ENCODE peak calls at places on chromosome 14, in six cellular contexts. L, J, E, Y, U and K are unnamed samples.

GRCh38 chr14:65361920-65362319 is 50.6 kb upstream of the FUT8 start:
- DNase-seq in E (peak), L (no peak), Y (peak), J (no peak), U (peak), K (peak)

GRCh38 chr14:31829256-31829923 is 247.7 kb upstream of the ARHGAP5 start:
- DNase-seq in L (no peak), E (peak), Y (no peak), J (peak), U (peak), K (peak)

GRCh38 chr14:90546767-90547166 is 149.9 kb downstream of the CALM1 start:
- DNase-seq in J (no peak), U (no peak), Y (no peak), E (no peak), L (no peak), K (no peak)

GRCh38 chr14:22849212-22849819 is 12.9 kb downstream of the MMP14 start:
- DNase-seq in E (peak), J (no peak), Y (peak), U (peak), L (peak), K (no peak)

GRCh38 chr14:31950760-31951637 is 126.1 kb upstream of the ARHGAP5 start:
- DNase-seq in L (no peak), U (peak), Y (peak), J (peak), E (peak), K (peak)

GRCh38 chr14:106605548-106606448 is 1079.4 kb downstream of the TMEM121 start:
- DNase-seq in L (peak), Y (no peak), E (no peak), U (no peak), J (no peak), K (peak)

GRCh38 chr14:69048456-69048855 is 69.4 kb upstream of the ACTN1 start:
- DNase-seq in Y (peak), E (no peak), L (no peak), J (no peak), U (no peak), K (peak)

GRCh38 chr14:73338551-73338950 is 101.2 kb downstream of the PAPLN start:
- DNase-seq in E (no peak), L (no peak), J (no peak), U (no peak), Y (no peak), K (no peak)

GRCh38 chr14:100406505-100407131 is 83.5 kb downstream of the SLC25A47 start:
- DNase-seq in L (peak), J (no peak), U (peak), E (peak), Y (no peak), K (peak)

GRCh38 chr14:101196795-101197590 is 293.5 kb upstream of the RTL1 start:
- DNase-seq in Y (peak), U (no peak), L (peak), E (no peak), J (peak), K (no peak)

GRCh38 chr14:85417396-85417795 is 112.5 kb upstream of the FLRT2 start:
- DNase-seq in U (no peak), J (no peak), Y (no peak), E (no peak), L (no peak), K (no peak)

GRCh38 chr14:24802236-24802635 is 168.2 kb upstream of the GZMB start:
- DNase-seq in U (no peak), E (no peak), Y (no peak), L (no peak), J (peak), K (no peak)

GRCh38 chr14:94517641-94518257 is 8.5 kb upstream of the SERPINA12 start:
- DNase-seq in J (no peak), L (no peak), U (no peak), Y (no peak), E (no peak), K (no peak)

GRCh38 chr14:99430491-99430890 is 50.2 kb downstream of the SETD3 start:
- DNase-seq in J (peak), L (no peak), U (no peak), E (no peak), Y (no peak), K (peak)

GRCh38 chr14:68210729-68211299 is 391.2 kb downstream of the RAD51B start:
- DNase-seq in U (peak), J (no peak), E (peak), L (no peak), Y (no peak), K (peak)

GRCh38 chr14:50839048-50839447 is 8.1 kb upstream of the NIN start:
- DNase-seq in Y (no peak), E (no peak), U (no peak), J (no peak), L (no peak), K (no peak)

GRCh38 chr14:100568164-100568997 is 18.8 kb downstream of the BEGAIN start:
- DNase-seq in U (no peak), J (peak), L (no peak), Y (no peak), E (no peak), K (no peak)

GRCh38 chr14:89040438-89041244 is 216.2 kb downstream of the TTC8 start:
- DNase-seq in J (peak), L (peak), Y (peak), E (peak), U (peak), K (peak)
- TF ChIP-seq CTCF in J (peak), L (peak), Y (peak), E (peak), U (peak), K (peak)

GRCh38 chr14:96051642-96052540 is 12.7 kb downstream of the C14orf132 start:
- DNase-seq in J (peak), E (no peak), L (no peak), U (no peak), Y (no peak), K (peak)
- TF ChIP-seq CTCF in J (peak), E (no peak), L (no peak), U (no peak), Y (no peak), K (peak)

DNA sequence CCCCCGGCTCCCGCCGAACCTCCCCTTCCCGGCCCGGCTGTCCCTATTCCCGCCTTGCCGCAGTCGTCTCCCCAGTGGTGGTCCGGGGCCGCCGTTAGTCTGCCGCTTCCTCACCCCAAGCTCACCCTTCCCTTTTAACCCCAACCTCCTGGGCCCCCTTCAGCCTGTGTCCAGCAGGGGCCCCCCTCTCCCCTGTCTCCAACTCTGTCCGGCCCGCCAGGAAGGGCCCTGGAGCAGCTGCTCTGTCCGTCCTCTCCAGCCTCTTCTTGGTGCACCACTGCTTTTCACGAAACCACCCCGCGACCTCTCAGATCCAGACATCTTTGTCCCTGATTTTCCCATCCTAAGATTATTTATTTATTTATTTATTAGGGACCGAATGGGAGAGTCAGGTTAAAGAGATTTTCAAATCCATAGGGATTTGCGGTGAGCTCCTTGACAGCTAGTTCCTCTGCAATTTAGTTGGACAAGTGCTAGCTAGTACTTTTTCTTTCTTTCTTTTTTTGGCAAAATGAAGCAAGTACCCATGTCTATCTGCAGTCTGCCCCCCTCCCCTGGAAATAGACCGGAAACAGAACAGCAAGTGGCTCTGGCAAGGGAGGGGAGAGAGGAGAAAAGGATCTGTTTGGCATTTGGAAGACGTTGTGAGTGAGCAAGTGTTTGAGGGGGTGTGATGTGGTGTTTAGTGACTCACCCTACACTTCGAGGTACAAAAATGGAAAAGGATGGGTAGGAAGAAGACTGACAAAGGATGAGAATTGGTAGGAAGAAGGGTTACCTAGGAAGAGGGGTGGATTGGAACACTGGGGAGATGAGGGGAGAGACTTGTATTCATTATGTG is 632 bp downstream of the UBR7 start:
- DNase-seq in L (no peak), E (peak), Y (no peak), J (peak), U (peak), K (peak)
- TF ChIP-seq CTCF in L (peak), E (peak), Y (no peak), J (peak), U (peak), K (peak)

DNA sequence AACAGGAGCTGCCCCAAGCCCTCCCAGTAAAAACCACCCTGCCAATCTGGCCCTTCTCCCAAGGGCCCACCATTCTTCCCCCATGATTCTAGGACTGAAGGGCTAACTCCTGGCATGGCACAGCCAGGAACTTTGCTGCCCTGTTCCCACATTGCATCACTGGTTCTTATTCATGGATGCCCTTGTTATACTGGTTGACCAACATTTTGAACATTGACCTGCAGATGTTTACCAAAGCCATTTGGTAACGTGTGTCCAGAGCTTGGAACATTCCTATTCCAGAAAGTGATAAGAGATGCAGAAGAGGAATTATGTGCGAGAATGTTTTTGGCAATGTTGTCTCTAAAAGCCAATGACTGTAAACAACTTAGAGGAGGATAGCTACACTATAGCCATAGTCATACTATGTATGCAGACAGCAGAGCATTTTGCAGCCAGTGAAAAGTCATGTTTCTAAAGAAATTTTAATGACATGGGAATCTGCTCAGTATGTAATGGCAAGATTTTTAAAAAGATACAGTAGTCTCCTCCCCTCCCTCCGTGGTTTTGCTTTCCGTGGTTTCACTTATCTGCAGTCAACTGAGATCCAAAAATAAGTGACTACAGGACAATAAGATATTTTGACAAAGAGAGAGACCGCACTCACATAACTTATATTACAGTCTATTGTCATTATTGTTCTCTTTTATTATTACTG is 108.8 kb downstream of the DAAM1 start:
- DNase-seq in L (no peak), Y (no peak), U (peak), J (no peak), E (no peak), K (no peak)
- TF ChIP-seq CTCF in L (no peak), Y (no peak), U (no peak), J (no peak), E (no peak), K (no peak)

DNA sequence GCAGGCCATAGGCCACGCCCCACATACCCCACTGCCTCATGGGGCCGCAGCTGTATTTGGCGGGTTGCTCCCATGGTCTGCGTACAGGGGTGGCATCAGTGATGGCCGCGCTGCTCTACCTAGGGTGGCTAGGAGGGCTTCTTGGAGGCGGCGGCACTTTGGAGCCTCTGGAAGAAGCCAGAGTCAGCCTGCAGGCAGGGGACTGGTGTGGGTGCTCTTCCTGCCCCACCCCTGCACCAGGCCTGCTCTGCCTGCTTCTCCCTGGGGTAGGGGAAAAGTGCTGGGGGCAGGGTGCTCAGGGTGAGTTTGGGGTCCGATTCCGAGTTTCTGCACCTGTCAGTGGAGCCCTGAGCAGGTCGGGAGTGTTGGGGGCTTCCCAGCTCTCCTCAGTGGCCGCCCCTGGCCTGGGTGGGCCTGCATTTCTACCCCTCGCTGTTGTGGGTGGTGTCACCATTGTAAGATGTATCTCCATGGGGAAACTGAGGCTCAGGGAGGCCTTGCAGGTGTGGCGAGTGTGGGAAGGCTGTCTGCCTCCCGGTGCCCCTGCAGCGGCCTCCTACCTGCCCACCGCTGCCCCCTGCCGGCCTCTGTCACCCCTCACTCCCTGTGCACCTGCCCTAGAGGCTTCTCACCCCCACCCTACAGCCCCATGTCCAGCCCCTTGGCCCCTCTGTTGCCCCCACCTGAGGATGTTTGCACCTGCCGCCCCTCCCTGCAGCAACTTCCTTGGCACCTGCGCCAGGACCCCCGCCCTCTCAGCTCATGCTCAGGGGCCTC is 5.5 kb downstream of the CEP170B start:
- DNase-seq in L (peak), Y (no peak), E (no peak), J (peak), U (no peak), K (no peak)
- TF ChIP-seq CTCF in L (peak), Y (no peak), E (peak), J (peak), U (peak), K (peak)

DNA sequence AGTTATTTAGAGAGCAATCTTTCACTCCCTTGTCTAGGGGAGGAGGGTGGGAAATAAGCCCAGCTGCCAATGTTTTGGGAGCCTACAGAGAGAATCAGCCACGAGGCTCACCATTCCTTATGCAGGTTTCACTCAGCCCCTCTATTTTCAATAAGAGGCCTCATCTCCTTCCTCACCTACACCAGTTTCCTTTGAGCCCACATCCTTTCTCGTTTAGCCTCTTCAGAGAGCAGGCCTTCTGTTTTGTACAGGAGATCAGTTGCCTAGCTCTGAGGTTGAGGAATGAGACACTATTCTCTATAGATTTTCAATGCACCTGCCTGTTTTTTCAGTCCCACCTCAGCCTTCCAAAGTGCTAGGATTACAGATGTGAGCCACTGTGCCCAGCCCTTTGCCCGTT is 17.9 kb downstream of the SNAPC1 start:
- DNase-seq in E (no peak), L (no peak), Y (no peak), U (no peak), J (no peak), K (no peak)
- TF ChIP-seq CTCF in E (no peak), L (no peak), Y (no peak), U (no peak), J (no peak), K (no peak)

DNA sequence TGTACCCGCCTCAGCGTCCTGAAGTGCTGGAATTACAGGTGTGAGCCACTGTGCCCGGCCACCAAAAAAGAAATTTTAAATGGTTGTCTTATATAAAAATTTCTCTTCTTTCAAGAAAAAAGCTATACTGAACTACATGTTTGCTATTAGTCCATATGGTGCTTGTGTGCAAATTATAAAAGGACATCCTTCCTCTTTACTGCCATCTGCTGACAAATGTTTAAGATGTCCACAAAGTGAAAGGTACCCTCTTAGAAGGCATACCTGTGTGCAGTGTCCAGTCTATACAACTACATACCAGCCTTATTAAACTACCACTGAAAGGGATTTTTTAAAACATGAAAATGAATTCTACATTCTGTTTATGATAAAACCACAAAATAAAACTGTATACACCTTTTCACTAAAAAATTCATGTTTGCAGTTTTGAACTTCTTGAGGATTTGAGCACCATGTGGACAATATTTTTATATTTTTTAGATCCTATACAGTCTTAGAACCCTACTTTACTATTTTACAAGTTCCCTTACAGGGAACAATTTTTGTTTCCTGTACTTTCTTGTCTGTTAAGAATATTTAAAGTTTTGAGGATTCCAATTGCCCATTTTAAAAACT is 32.8 kb upstream of the TOMM20L start:
- DNase-seq in E (peak), U (peak), Y (no peak), L (no peak), J (peak), K (peak)
- TF ChIP-seq CTCF in E (peak), U (peak), Y (no peak), L (peak), J (peak), K (peak)

DNA sequence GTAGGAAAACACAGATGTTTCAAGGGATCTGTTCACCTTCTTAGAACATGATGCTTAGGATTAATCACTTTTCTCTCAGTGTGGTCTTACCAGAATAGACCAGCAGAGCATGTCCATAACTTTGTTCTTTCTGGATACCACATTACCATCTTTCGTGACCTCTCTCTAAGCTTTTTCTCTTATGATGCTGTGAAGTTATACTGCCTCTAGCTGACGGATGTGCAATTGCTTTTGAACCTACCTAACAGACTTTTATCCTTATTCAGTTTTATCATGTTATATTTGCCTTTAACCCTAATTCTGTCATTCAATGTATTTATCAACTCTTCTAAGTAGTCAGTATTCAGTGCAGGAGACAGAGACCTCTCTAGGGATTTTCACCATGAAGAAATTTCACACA is 246.7 kb downstream of the DACT1 start:
- DNase-seq in Y (no peak), U (no peak), J (no peak), L (no peak), E (no peak), K (no peak)
- TF ChIP-seq CTCF in Y (no peak), U (peak), J (peak), L (peak), E (peak), K (no peak)

GRCh38 chr14:56463491-56463890 is 116.1 kb upstream of the TMEM260 start:
- DNase-seq in Y (no peak), U (no peak), J (no peak), E (no peak), L (no peak), K (no peak)
- TF ChIP-seq CTCF in Y (no peak), U (no peak), J (no peak), E (no peak), L (no peak), K (no peak)